ENCODE peak calls at places on chromosomes 13 and 19, in five cellular contexts. R is HTR-8/SVneo; P is AG10803; N is stimulated activated CD8-positive, alpha-beta memory T cell treated with anti-CD3 and anti-CD28 coated beads, Interleukin-15, amount 100 ng/mL, for 4 hours; A is kidney tubule cell. I is an unnamed sample.

GRCh38 chr19:35074426-35075201 is 33.1 kb downstream of the HPN start:
- DNase-seq in R (no peak), N (no peak), A (no peak), P (no peak), I (no peak)

GRCh38 chr13:25181597-25181996 is 9.5 kb upstream of the AMER2 start:
- DNase-seq in A (no peak), R (no peak), P (no peak), N (no peak), I (no peak)

GRCh38 chr13:20685042-20685441 is 18.5 kb upstream of the IL17D start:
- DNase-seq in A (no peak), N (no peak), R (no peak), P (no peak), I (no peak)

GRCh38 chr13:112572408-112572807 is 15.5 kb downstream of the TUBGCP3 start:
- DNase-seq in P (no peak), A (no peak), N (no peak), R (no peak), I (no peak)

GRCh38 chr19:55454787-55455243 is 6.6 kb downstream of the ISOC2 start:
- DNase-seq in R (peak; percentile 57), A (peak; percentile 52), N (no peak), P (peak; percentile 26), I (no peak)

GRCh38 chr13:99264053-99264452 is 5.9 kb upstream of the GPR18 start:
- DNase-seq in N (no peak), A (no peak), R (no peak), P (no peak), I (no peak)

GRCh38 chr19:42325308-42325895 is at the start of gene MEGF8:
- DNase-seq in A (peak; percentile 99), R (peak; percentile 99), N (peak; percentile 98), P (peak; percentile 99), I (peak; percentile 86)

GRCh38 chr13:49820591-49821215 is 28.2 kb upstream of the KPNA3 start:
- DNase-seq in N (no peak), P (no peak), A (no peak), R (no peak), I (no peak)

GRCh38 chr19:17681505-17682125 is 6.5 kb downstream of the UNC13A start:
- DNase-seq in P (peak; percentile 25), N (no peak), A (peak; percentile 21), R (peak; percentile 43), I (no peak)

GRCh38 chr13:50685491-50685890 is 158.0 kb downstream of the DLEU7 start:
- DNase-seq in A (peak; percentile 7), N (no peak), R (no peak), P (peak; percentile 46), I (peak; percentile 33)

GRCh38 chr13:110445722-110446569 is 115.6 kb downstream of the RAB20 start:
- DNase-seq in R (no peak), N (no peak), P (no peak), A (peak; percentile 63), I (no peak)

GRCh38 chr19:54704928-54705327 is 19.3 kb upstream of the KIR3DL3 start:
- DNase-seq in R (no peak), P (no peak), N (no peak), A (no peak), I (no peak)

GRCh38 chr19:13463296-13463695 is 43.0 kb downstream of the CACNA1A start:
- DNase-seq in N (no peak), P (peak; percentile 9), A (no peak), R (peak; percentile 37), I (no peak)

GRCh38 chr19:952049-952679 is 26.3 kb downstream of the ARID3A start:
- DNase-seq in P (no peak), N (no peak), A (no peak), R (no peak), I (no peak)

GRCh38 chr19:571127-571974 is 1.0 kb upstream of the BSG start:
- DNase-seq in P (no peak), R (no peak), N (peak; percentile 24), A (peak; percentile 63), I (peak; percentile 86)

GRCh38 chr13:25267715-25268114 is 19.6 kb downstream of the MTMR6 start:
- DNase-seq in P (peak; percentile 12), N (no peak), R (no peak), A (no peak), I (no peak)

GRCh38 chr13:106597190-106597589 is 29.3 kb upstream of the ARGLU1 start:
- DNase-seq in R (no peak), P (peak; percentile 31), N (no peak), A (no peak), I (no peak)

GRCh38 chr19:10389863-10390262 is 9.5 kb upstream of the TYK2 start:
- DNase-seq in N (no peak), R (no peak), P (no peak), A (no peak), I (no peak)

GRCh38 chr19:11693505-11694499 is 44.9 kb downstream of the ZNF823 start:
- DNase-seq in R (peak; percentile 53), N (no peak), A (peak; percentile 71), P (peak; percentile 93), I (peak; percentile 35)

GRCh38 chr13:31485651-31486051 is 253.7 kb upstream of the RXFP2 start:
- DNase-seq in A (no peak), P (no peak), R (no peak), N (no peak), I (no peak)

GRCh38 chr19:56905616-56906015 is 65.1 kb upstream of the PEG3 start:
- DNase-seq in N (no peak), P (no peak), R (no peak), A (no peak), I (no peak)

GRCh38 chr19:17329061-17329767 is 5.4 kb downstream of the ANO8 start:
- DNase-seq in A (no peak), R (no peak), P (no peak), N (no peak), I (no peak)

GRCh38 chr19:41144403-41144802 is 30.2 kb downstream of the CYP2F1 start:
- DNase-seq in P (peak; percentile 80), A (peak; percentile 77), R (peak; percentile 71), N (peak; percentile 71), I (peak; percentile 35)

GRCh38 chr19:39277598-39277997 is 9.4 kb downstream of the IFNL2 start:
- DNase-seq in R (no peak), N (no peak), A (no peak), P (no peak), I (no peak)

GRCh38 chr19:29372921-29373797 is 152.6 kb upstream of the VSTM2B start:
- DNase-seq in N (no peak), A (no peak), P (no peak), R (no peak), I (no peak)

GRCh38 chr13:79413521-79413920 is 7.5 kb upstream of the RBM26 start:
- DNase-seq in A (no peak), R (no peak), N (no peak), P (no peak), I (no peak)

GRCh38 chr19:23070353-23070781 is 46.5 kb upstream of the ZNF730 start:
- DNase-seq in N (no peak), R (no peak), A (peak; percentile 6), P (peak; percentile 30), I (no peak)

GRCh38 chr19:2323707-2324106 is 4.7 kb downstream of the LSM7 start:
- DNase-seq in P (no peak), N (no peak), A (no peak), R (no peak), I (no peak)

GRCh38 chr19:54164369-54165068 is 5.0 kb upstream of the LENG1 start:
- DNase-seq in A (peak; percentile 56), R (no peak), N (peak; percentile 32), P (no peak), I (no peak)

GRCh38 chr19:5338661-5339469 is 1.7 kb downstream of the PTPRS start:
- DNase-seq in N (no peak), A (no peak), R (no peak), P (no peak), I (no peak)

GRCh38 chr13:110228936-110229904 is 77.7 kb downstream of the COL4A1 start:
- DNase-seq in A (no peak), N (no peak), P (peak; percentile 78), R (no peak), I (no peak)

GRCh38 chr19:17260842-17261325 is 3.7 kb downstream of the USHBP1 start:
- DNase-seq in A (peak; percentile 84), R (peak; percentile 89), P (peak; percentile 68), N (peak; percentile 77), I (peak; percentile 58)

GRCh38 chr19:42286349-42287016 is 15.4 kb upstream of the PRR19 start:
- DNase-seq in P (peak; percentile 15), N (no peak), A (peak; percentile 39), R (no peak), I (no peak)

GRCh38 chr19:11555246-11555645 is 3.8 kb downstream of the ELOF1 start:
- DNase-seq in A (no peak), N (no peak), P (no peak), R (no peak), I (peak; percentile 28)

GRCh38 chr13:105805866-105806265 is 729.6 kb downstream of the EFNB2 start:
- DNase-seq in R (no peak), N (no peak), P (no peak), A (no peak), I (no peak)

I was measured in LNCaP clone FGC.